ENCODE peak calls at places on chromosomes 3 and 15, in five cellular contexts. C is stromal cell of bone marrow, K is GM03348, T is iris pigment epithelial cell, A is HCEC 1CT. B is an unnamed sample.

GRCh38 chr3:127113571-127113891 is 79.4 kb upstream of the PRR23E start:
- DNase-seq in C (no peak), K (no peak), T (no peak), A (no peak), B (no peak)

GRCh38 chr15:19899021-19899824 is 642.4 kb downstream of the GOLGA6L6 start:
- DNase-seq in C (no peak), K (no peak), T (no peak), A (no peak), B (no peak)

GRCh38 chr15:38252481-38253311 is at the start of gene SPRED1:
- DNase-seq in C (peak; percentile 39), K (peak; percentile 85), T (peak; percentile 54), A (peak; percentile 66), B (peak; percentile 57)

GRCh38 chr3:13027154-13027553 is 46.1 kb downstream of the IQSEC1 start:
- DNase-seq in C (no peak), K (no peak), T (no peak), A (no peak), B (no peak)

GRCh38 chr15:67917037-67917436 is 77.2 kb upstream of the RNU6-1 start:
- DNase-seq in C (no peak), K (no peak), T (no peak), A (no peak), B (no peak)

GRCh38 chr3:141429371-141430035 is 57.3 kb upstream of the RASA2 start:
- DNase-seq in C (no peak), K (no peak), T (no peak), A (no peak), B (no peak)

GRCh38 chr15:90956551-90957104 is 1.9 kb downstream of the RCCD1 start:
- DNase-seq in C (no peak), K (peak; percentile 95), T (peak; percentile 71), A (peak; percentile 46), B (peak; percentile 95)

GRCh38 chr15:42736178-42736792 is 643 bp downstream of the CDAN1 start:
- DNase-seq in C (no peak), K (peak; percentile 75), T (peak; percentile 12), A (no peak), B (peak; percentile 63)

GRCh38 chr3:176951144-176951543 is 246.1 kb downstream of the TBL1XR1 start:
- DNase-seq in C (no peak), K (no peak), T (no peak), A (no peak), B (no peak)

GRCh38 chr15:31279221-31280036 is 47.2 kb upstream of the KLF13 start:
- DNase-seq in C (no peak), K (no peak), T (no peak), A (no peak), B (no peak)

GRCh38 chr3:22371036-22371435 is 620.0 kb upstream of the ZNF385D start:
- DNase-seq in C (no peak), K (no peak), T (no peak), A (no peak), B (no peak)

GRCh38 chr3:46634856-46635255 is 22.5 kb downstream of the FAM240A start:
- DNase-seq in C (no peak), K (no peak), T (no peak), A (no peak), B (no peak)

GRCh38 chr3:11582123-11582968 is 61.4 kb downstream of the VGLL4 start:
- DNase-seq in C (peak; percentile 73), K (peak; percentile 85), T (peak; percentile 90), A (peak; percentile 57), B (peak; percentile 72)

GRCh38 chr15:40313531-40314398 is 6.0 kb upstream of the PLCB2 start:
- DNase-seq in C (no peak), K (peak; percentile 48), T (no peak), A (no peak), B (no peak)

GRCh38 chr3:177150970-177151627 is 46.2 kb downstream of the TBL1XR1 start:
- DNase-seq in C (peak; percentile 53), K (peak; percentile 32), T (peak; percentile 92), A (peak; percentile 89), B (peak; percentile 32)

GRCh38 chr3:124584552-124585391 is 145.5 kb upstream of the UMPS start:
- DNase-seq in C (peak; percentile 33), K (peak; percentile 70), T (peak; percentile 20), A (no peak), B (peak; percentile 63)

GRCh38 chr3:14363976-14364375 is 38.4 kb upstream of the SLC6A6 start:
- DNase-seq in C (no peak), K (no peak), T (peak; percentile 57), A (no peak), B (no peak)

GRCh38 chr15:70050970-70051369 is 46.7 kb downstream of the TLE3 start:
- DNase-seq in C (no peak), K (no peak), T (no peak), A (no peak), B (no peak)

GRCh38 chr3:73086071-73086494 is 24.6 kb downstream of the EBLN2 start:
- DNase-seq in C (no peak), K (peak; percentile 69), T (peak; percentile 33), A (peak; percentile 6), B (peak; percentile 49)

GRCh38 chr3:184759666-184760200 is 47.9 kb upstream of the MAGEF1 start:
- DNase-seq in C (no peak), K (no peak), T (no peak), A (no peak), B (no peak)

GRCh38 chr3:107664614-107665013 is 141.9 kb downstream of the BBX start:
- DNase-seq in C (no peak), K (no peak), T (no peak), A (no peak), B (no peak)

GRCh38 chr15:50017522-50017921 is 101.5 kb downstream of the ATP8B4 start:
- DNase-seq in C (peak; percentile 24), K (peak; percentile 31), T (peak; percentile 71), A (no peak), B (no peak)

GRCh38 chr15:26439681-26440080 is 333.2 kb downstream of the GABRB3 start:
- DNase-seq in C (no peak), K (no peak), T (no peak), A (no peak), B (no peak)

GRCh38 chr15:81765816-81766215 is 280.0 kb downstream of the MEX3B start:
- DNase-seq in C (no peak), K (no peak), T (no peak), A (no peak), B (no peak)

GRCh38 chr3:37993811-37994638 is 3.4 kb downstream of the VILL start:
- DNase-seq in C (peak; percentile 53), K (peak; percentile 93), T (peak; percentile 89), A (peak; percentile 83), B (peak; percentile 82)

GRCh38 chr15:94069834-94070233 is 161.5 kb upstream of the MCTP2 start:
- DNase-seq in C (no peak), K (no peak), T (no peak), A (no peak), B (no peak)

GRCh38 chr3:194936091-194936490 is 250.4 kb downstream of the FAM43A start:
- DNase-seq in C (no peak), K (no peak), T (no peak), A (no peak), B (no peak)

GRCh38 chr3:112333002-112333385 is at the start of gene CD200:
- DNase-seq in C (peak; percentile 6), K (peak; percentile 32), T (peak; percentile 57), A (no peak), B (peak; percentile 9)

GRCh38 chr3:117407317-117407716 is 697.7 kb downstream of the TUSC7 start:
- DNase-seq in C (no peak), K (no peak), T (peak; percentile 11), A (peak; percentile 11), B (no peak)

GRCh38 chr15:77292924-77293558 is 126.9 kb downstream of the PEAK1 start:
- DNase-seq in C (no peak), K (no peak), T (no peak), A (no peak), B (no peak)

GRCh38 chr15:90266485-90266884 is 1.0 kb downstream of the NGRN start:
- DNase-seq in C (peak; percentile 14), K (no peak), T (peak; percentile 39), A (peak; percentile 25), B (no peak)

GRCh38 chr3:125460233-125460632 is 59.8 kb downstream of the SNX4 start:
- DNase-seq in C (no peak), K (no peak), T (no peak), A (no peak), B (no peak)